ENCODE peak calls at places on chromosomes 2 and 18, in five cellular contexts. One of them, this sample, is unnamed.

GRCh38 chr18:53906681-53907080 is 317.8 kb downstream of the MBD2 start:
- DNase-seq in colonic mucosa: no peak
- DNase-seq in tibial nerve: no peak
- DNase-seq in CD8-positive, alpha-beta T cell: no peak
- DNase-seq in CD8-positive, alpha-beta memory T cell: no peak
- DNase-seq in this sample: no peak

GRCh38 chr2:236359426-236359825 is 95.2 kb upstream of the ASB18 start:
- DNase-seq in tibial nerve: no peak
- DNase-seq in colonic mucosa: no peak
- DNase-seq in CD8-positive, alpha-beta T cell: no peak
- DNase-seq in CD8-positive, alpha-beta memory T cell: no peak
- DNase-seq in this sample: no peak

GRCh38 chr2:67437132-67437531 is 40.0 kb downstream of the ETAA1 start:
- DNase-seq in CD8-positive, alpha-beta memory T cell: no peak
- DNase-seq in colonic mucosa: no peak
- DNase-seq in tibial nerve: no peak
- DNase-seq in CD8-positive, alpha-beta T cell: no peak
- DNase-seq in this sample: no peak

GRCh38 chr18:9453273-9453672 is 22.0 kb upstream of the RALBP1 start:
- DNase-seq in CD8-positive, alpha-beta memory T cell: no peak
- DNase-seq in colonic mucosa: no peak
- DNase-seq in CD8-positive, alpha-beta T cell: no peak
- DNase-seq in tibial nerve: no peak
- DNase-seq in this sample: no peak

GRCh38 chr2:215917953-215918620 is 95.3 kb downstream of the MREG start:
- DNase-seq in colonic mucosa: no peak
- DNase-seq in tibial nerve: no peak
- DNase-seq in CD8-positive, alpha-beta memory T cell: no peak
- DNase-seq in CD8-positive, alpha-beta T cell: no peak
- DNase-seq in this sample: peak

GRCh38 chr2:101983928-101984327 is 7.8 kb upstream of the IL1R2 start:
- DNase-seq in CD8-positive, alpha-beta T cell: no peak
- DNase-seq in colonic mucosa: no peak
- DNase-seq in tibial nerve: no peak
- DNase-seq in CD8-positive, alpha-beta memory T cell: no peak
- DNase-seq in this sample: no peak

GRCh38 chr2:241558532-241559488 is at the start of gene BOK:
- DNase-seq in tibial nerve: no peak
- DNase-seq in CD8-positive, alpha-beta memory T cell: no peak
- DNase-seq in colonic mucosa: peak
- DNase-seq in CD8-positive, alpha-beta T cell: no peak
- DNase-seq in this sample: peak

GRCh38 chr2:27807476-27807875 is 36.0 kb downstream of the MRPL33 start:
- DNase-seq in CD8-positive, alpha-beta T cell: no peak
- DNase-seq in colonic mucosa: peak
- DNase-seq in tibial nerve: no peak
- DNase-seq in CD8-positive, alpha-beta memory T cell: no peak
- DNase-seq in this sample: no peak

GRCh38 chr2:38353402-38353801 is 23.7 kb downstream of the ATL2 start:
- DNase-seq in CD8-positive, alpha-beta T cell: no peak
- DNase-seq in CD8-positive, alpha-beta memory T cell: no peak
- DNase-seq in tibial nerve: no peak
- DNase-seq in colonic mucosa: no peak
- DNase-seq in this sample: no peak

GRCh38 chr2:112121682-112122254 is 16.4 kb upstream of the FBLN7 start:
- DNase-seq in CD8-positive, alpha-beta memory T cell: peak
- DNase-seq in colonic mucosa: no peak
- DNase-seq in CD8-positive, alpha-beta T cell: peak
- DNase-seq in tibial nerve: no peak
- DNase-seq in this sample: no peak

GRCh38 chr2:197086500-197086899 is 160.0 kb upstream of the PGAP1 start:
- DNase-seq in colonic mucosa: no peak
- DNase-seq in CD8-positive, alpha-beta T cell: no peak
- DNase-seq in CD8-positive, alpha-beta memory T cell: no peak
- DNase-seq in tibial nerve: no peak
- DNase-seq in this sample: no peak

GRCh38 chr2:142175917-142176316 is 45.1 kb upstream of the LRP1B start:
- DNase-seq in colonic mucosa: no peak
- DNase-seq in CD8-positive, alpha-beta memory T cell: no peak
- DNase-seq in tibial nerve: no peak
- DNase-seq in CD8-positive, alpha-beta T cell: no peak
- DNase-seq in this sample: no peak

GRCh38 chr2:9029721-9030120 is 26.2 kb upstream of the MBOAT2 start:
- DNase-seq in colonic mucosa: no peak
- DNase-seq in CD8-positive, alpha-beta memory T cell: no peak
- DNase-seq in CD8-positive, alpha-beta T cell: no peak
- DNase-seq in tibial nerve: no peak
- DNase-seq in this sample: no peak

GRCh38 chr2:100789361-100789760 is 30.6 kb upstream of the NPAS2 start:
- DNase-seq in colonic mucosa: peak
- DNase-seq in tibial nerve: no peak
- DNase-seq in CD8-positive, alpha-beta T cell: no peak
- DNase-seq in CD8-positive, alpha-beta memory T cell: no peak
- DNase-seq in this sample: no peak

GRCh38 chr2:42281682-42282081 is 79.3 kb downstream of the COX7A2L start:
- DNase-seq in CD8-positive, alpha-beta memory T cell: no peak
- DNase-seq in tibial nerve: no peak
- DNase-seq in CD8-positive, alpha-beta T cell: no peak
- DNase-seq in colonic mucosa: no peak
- DNase-seq in this sample: no peak

GRCh38 chr2:145110668-145111067 is 590.7 kb upstream of the ZEB2 start:
- DNase-seq in CD8-positive, alpha-beta T cell: no peak
- DNase-seq in tibial nerve: no peak
- DNase-seq in colonic mucosa: no peak
- DNase-seq in CD8-positive, alpha-beta memory T cell: no peak
- DNase-seq in this sample: no peak

GRCh38 chr18:63292844-63293683 is 26.5 kb downstream of the BCL2 start:
- DNase-seq in tibial nerve: no peak
- DNase-seq in CD8-positive, alpha-beta T cell: no peak
- DNase-seq in CD8-positive, alpha-beta memory T cell: no peak
- DNase-seq in colonic mucosa: no peak
- DNase-seq in this sample: no peak

GRCh38 chr2:84459944-84460429 is 907 bp upstream of the SUCLG1 start:
- DNase-seq in CD8-positive, alpha-beta T cell: no peak
- DNase-seq in colonic mucosa: no peak
- DNase-seq in tibial nerve: no peak
- DNase-seq in CD8-positive, alpha-beta memory T cell: no peak
- DNase-seq in this sample: no peak
- H3K27ac ChIP-seq in CD8-positive, alpha-beta T cell: no peak
- H3K27ac ChIP-seq in colonic mucosa: peak
- H3K27ac ChIP-seq in tibial nerve: peak
- H3K27ac ChIP-seq in CD8-positive, alpha-beta memory T cell: peak
- H3K27ac ChIP-seq in this sample: no peak

DNA sequence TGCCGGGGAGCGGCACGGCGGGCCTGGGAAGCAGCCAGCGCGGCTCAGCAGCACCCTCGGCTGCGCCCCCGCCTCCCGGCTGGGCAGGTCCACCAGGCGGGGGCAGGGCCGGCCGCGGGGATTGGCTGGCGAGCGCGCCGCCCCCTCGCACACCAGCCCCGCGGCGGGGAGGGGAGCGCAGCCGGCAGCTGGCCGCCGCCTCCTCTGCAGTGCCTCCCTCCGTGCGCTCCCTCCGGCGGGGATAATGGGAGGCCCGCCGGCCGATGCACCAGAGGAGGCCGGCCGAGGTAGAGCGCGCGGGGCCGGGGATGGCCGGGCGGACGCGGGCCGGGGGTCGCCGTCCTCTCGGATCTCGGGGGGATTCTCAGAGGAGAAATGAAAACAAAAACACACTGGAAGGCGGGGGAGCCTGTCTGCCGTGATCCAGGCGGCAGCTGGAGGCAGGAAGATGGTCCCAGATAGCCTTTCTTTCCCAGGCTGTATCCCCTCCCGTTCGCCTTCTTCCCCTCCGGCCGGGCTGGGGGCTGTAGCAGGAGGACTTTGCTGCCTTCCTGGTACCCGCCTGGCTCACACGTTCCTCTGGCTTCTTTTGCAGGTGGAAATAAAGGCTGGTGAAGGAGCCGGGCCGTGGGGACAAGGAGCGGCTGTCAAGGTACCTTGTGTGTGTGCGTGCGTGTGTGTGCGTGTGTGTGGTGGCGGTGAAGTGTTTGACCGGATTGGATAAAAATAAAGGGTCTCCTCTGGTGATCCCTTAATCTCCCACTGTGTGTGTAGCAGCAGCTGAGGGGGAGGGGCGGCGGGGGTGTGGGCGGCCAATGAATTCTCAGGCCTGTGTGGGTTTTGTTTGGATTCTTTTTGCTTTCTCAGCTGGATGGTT is 18.0 kb downstream of the TET3 start:
- DNase-seq in CD8-positive, alpha-beta memory T cell: peak
- DNase-seq in colonic mucosa: peak
- DNase-seq in tibial nerve: peak
- DNase-seq in CD8-positive, alpha-beta T cell: peak
- DNase-seq in this sample: no peak
- H3K27ac ChIP-seq in CD8-positive, alpha-beta memory T cell: peak
- H3K27ac ChIP-seq in colonic mucosa: no peak
- H3K27ac ChIP-seq in tibial nerve: peak
- H3K27ac ChIP-seq in CD8-positive, alpha-beta T cell: no peak
- H3K27ac ChIP-seq in this sample: no peak

GRCh38 chr2:238302076-238302475 is 13.7 kb upstream of the PER2 start:
- DNase-seq in colonic mucosa: no peak
- DNase-seq in CD8-positive, alpha-beta T cell: no peak
- DNase-seq in CD8-positive, alpha-beta memory T cell: no peak
- DNase-seq in tibial nerve: no peak
- DNase-seq in this sample: no peak
- H3K27ac ChIP-seq in colonic mucosa: no peak
- H3K27ac ChIP-seq in CD8-positive, alpha-beta T cell: no peak
- H3K27ac ChIP-seq in CD8-positive, alpha-beta memory T cell: no peak
- H3K27ac ChIP-seq in tibial nerve: no peak
- H3K27ac ChIP-seq in this sample: no peak

DNA sequence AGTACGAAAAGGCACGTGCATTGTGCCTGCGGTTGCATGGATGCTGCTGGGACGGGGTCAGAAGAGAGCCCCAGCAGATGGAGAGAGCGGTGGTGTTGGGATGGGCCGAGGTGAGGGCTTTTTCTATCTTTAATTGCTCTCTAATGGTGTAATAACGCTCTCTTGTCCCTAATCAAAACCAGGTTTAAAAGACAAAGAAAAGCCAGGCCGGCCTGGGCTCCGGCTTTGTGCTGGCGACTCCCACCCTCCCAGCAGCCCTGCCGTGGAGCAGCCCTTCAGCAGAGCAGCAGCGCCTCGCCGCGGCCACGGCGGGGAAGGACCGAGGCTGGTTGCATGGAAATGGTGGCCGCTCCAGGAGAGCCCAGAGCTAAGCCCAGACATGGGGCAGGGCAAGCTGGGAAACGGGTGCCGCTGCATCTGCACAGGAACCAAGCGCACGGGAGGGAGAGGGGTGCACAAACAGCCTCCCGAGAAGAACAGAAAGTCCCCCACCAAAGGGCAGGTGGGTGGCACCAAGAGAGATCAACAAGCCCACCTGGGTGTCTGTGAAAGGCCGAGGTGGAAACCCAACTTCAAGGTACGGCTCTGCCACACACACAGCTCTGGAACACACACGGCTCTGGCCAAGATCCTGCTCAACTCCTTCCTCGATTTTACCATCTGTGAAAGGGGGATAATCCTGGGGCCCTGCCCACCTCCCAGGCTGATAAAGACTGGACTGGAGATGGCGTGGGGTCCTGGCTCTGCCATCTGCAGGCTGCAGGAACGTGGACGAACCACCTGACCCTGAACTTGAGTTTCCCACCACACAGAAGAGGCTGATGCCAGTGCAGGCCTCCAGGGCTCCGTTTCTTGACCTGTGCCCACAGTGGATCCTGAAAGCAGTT is 15.0 kb downstream of the HS1BP3 start:
- DNase-seq in CD8-positive, alpha-beta T cell: no peak
- DNase-seq in CD8-positive, alpha-beta memory T cell: peak
- DNase-seq in colonic mucosa: peak
- DNase-seq in tibial nerve: peak
- DNase-seq in this sample: peak
- H3K27ac ChIP-seq in CD8-positive, alpha-beta T cell: no peak
- H3K27ac ChIP-seq in CD8-positive, alpha-beta memory T cell: no peak
- H3K27ac ChIP-seq in colonic mucosa: no peak
- H3K27ac ChIP-seq in tibial nerve: peak
- H3K27ac ChIP-seq in this sample: no peak

DNA sequence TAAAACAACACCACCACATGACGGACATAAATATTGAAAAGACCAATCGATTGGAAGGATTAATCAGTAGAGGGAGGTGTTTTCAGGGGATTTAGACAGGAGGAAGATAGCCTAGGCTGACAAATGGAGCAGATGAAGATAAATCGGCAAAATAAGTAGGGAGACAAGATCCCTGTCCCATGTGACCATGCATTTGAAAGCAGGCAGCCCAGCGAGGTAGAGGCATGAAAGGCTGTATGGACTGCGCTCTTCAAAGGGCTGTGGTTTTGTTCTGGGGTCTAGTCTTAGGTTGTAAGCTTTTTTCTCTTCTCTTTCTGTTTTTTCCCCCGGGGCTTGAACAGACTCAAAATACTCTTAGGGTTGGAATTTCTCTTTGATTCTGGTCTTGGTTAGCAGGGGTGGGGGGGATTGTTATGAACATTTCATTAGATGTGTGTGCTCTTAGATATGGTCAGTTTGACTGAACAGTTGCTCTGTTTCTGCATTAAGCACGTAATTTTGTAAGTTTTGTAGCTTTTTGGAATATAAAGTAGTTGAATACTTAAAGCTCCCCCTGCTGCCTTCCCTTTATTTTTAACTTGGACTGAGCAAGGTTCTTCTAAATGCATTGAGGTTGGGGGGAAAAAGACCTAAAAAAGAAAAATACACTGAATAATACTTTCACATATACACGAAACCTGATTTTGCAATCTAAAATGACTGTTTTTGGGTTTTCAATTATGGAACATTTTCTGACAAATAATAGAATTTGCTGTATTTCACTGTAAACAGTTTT is 32.2 kb downstream of the ZNF532 start:
- DNase-seq in CD8-positive, alpha-beta T cell: no peak
- DNase-seq in colonic mucosa: no peak
- DNase-seq in tibial nerve: no peak
- DNase-seq in CD8-positive, alpha-beta memory T cell: no peak
- DNase-seq in this sample: no peak
- H3K27ac ChIP-seq in CD8-positive, alpha-beta T cell: no peak
- H3K27ac ChIP-seq in colonic mucosa: no peak
- H3K27ac ChIP-seq in tibial nerve: peak
- H3K27ac ChIP-seq in CD8-positive, alpha-beta memory T cell: no peak
- H3K27ac ChIP-seq in this sample: no peak

GRCh38 chr2:218219934-218220333 is 2.9 kb downstream of the ARPC2 start:
- DNase-seq in CD8-positive, alpha-beta T cell: no peak
- DNase-seq in colonic mucosa: no peak
- DNase-seq in CD8-positive, alpha-beta memory T cell: no peak
- DNase-seq in tibial nerve: no peak
- DNase-seq in this sample: no peak

GRCh38 chr2:218217366-218218309 is 649 bp downstream of the ARPC2 start:
- DNase-seq in CD8-positive, alpha-beta T cell: peak
- DNase-seq in tibial nerve: peak
- DNase-seq in CD8-positive, alpha-beta memory T cell: peak
- DNase-seq in colonic mucosa: peak
- DNase-seq in this sample: no peak

GRCh38 chr2:218216674-218217365 is at the start of gene ARPC2:
- DNase-seq in CD8-positive, alpha-beta T cell: peak
- DNase-seq in tibial nerve: peak
- DNase-seq in colonic mucosa: peak
- DNase-seq in CD8-positive, alpha-beta memory T cell: peak
- DNase-seq in this sample: peak

GRCh38 chr2:218216336-218216673 is 684 bp upstream of the ARPC2 start:
- DNase-seq in CD8-positive, alpha-beta memory T cell: no peak
- DNase-seq in CD8-positive, alpha-beta T cell: no peak
- DNase-seq in colonic mucosa: no peak
- DNase-seq in tibial nerve: no peak
- DNase-seq in this sample: no peak

GRCh38 chr2:218218409-218219185 is 1.6 kb downstream of the ARPC2 start:
- DNase-seq in CD8-positive, alpha-beta memory T cell: peak
- DNase-seq in tibial nerve: no peak
- DNase-seq in colonic mucosa: no peak
- DNase-seq in CD8-positive, alpha-beta T cell: no peak
- DNase-seq in this sample: no peak
- H3K27ac ChIP-seq in CD8-positive, alpha-beta memory T cell: peak
- H3K27ac ChIP-seq in tibial nerve: peak
- H3K27ac ChIP-seq in colonic mucosa: peak
- H3K27ac ChIP-seq in CD8-positive, alpha-beta T cell: peak
- H3K27ac ChIP-seq in this sample: no peak

This sample was measured in PC-9.